ENCODE peak calls at places on chromosome 6, in four cellular contexts. I is CD8-positive, alpha-beta T cell; L is bronchial epithelial cell; X is GM23338. B is an unnamed sample.

GRCh38 chr6:146948790-146949342 is 255.4 kb upstream of the STXBP5 start:
- DNase-seq in I (no peak), X (no peak), L (no peak), B (no peak)

GRCh38 chr6:139370047-139370706 is 4.3 kb downstream of the CITED2 start:
- DNase-seq in I (no peak), X (no peak), L (no peak), B (no peak)

GRCh38 chr6:24357336-24358218 is at the start of gene DCDC2:
- DNase-seq in L (peak), X (peak), I (peak), B (no peak)

GRCh38 chr6:143745160-143746133 is 67.7 kb downstream of the PHACTR2 start:
- DNase-seq in I (no peak), X (peak), L (peak), B (peak)

GRCh38 chr6:163231356-163232014 is 183.0 kb upstream of the QKI start:
- DNase-seq in X (no peak), L (peak), I (no peak), B (peak)

GRCh38 chr6:40587240-40588069 is at the start of gene LRFN2:
- DNase-seq in X (peak), I (peak), L (peak), B (no peak)

GRCh38 chr6:141309295-141309694 is 823.4 kb upstream of the GJE1 start:
- DNase-seq in L (no peak), X (peak), I (peak), B (no peak)

GRCh38 chr6:33123732-33124524 is 48.1 kb downstream of the HLA-DPB1 start:
- DNase-seq in L (peak), I (no peak), X (peak), B (no peak)

GRCh38 chr6:158556113-158556512 is 3.8 kb upstream of the TMEM181 start:
- DNase-seq in X (no peak), I (no peak), L (no peak), B (no peak)

GRCh38 chr6:55875420-55875819 is at the start of gene BMP5:
- DNase-seq in X (peak), I (no peak), L (no peak), B (no peak)

GRCh38 chr6:56356431-56356830 is 109.1 kb upstream of the COL21A1 start:
- DNase-seq in I (no peak), L (peak), X (peak), B (no peak)

DNA sequence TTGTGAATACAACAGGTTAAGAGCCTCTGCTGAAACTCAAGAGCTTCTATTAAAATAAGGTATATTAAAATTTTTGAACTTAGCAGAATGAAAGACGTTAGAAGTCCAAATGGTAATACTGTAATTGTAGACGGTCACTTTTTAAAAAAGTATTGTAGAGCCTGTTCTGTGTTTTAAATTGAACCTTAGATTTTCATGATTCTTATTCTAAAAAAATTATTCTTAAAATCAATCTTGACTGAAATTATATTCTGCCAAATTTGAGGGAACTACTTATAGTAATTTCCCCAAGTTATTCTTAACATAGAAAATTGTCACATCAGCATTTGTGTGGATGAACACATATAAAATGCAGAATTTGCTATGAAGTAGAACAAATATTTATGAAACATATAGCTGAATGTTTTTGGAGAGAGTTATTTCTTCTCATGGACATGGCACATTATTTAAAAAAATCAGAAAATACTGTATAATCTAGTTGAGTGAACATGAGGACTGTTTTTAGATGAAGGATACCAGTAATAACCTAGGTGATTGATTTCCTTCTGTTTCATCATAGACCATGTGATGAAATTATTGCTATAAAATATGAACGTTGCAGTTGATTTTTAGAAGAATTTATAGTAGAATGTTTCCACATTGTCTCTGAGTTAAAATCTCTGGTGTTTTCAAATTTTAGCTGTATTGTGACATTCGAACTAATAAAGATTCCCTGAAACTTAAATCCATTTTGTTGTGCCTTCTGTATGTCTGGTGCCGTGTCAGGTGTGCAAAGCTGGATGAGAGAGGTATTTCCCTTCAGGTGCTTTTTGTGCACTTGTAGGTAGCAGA is 2.8 kb downstream of the TBPL1 start:
- DNase-seq in I (no peak), L (no peak), X (no peak), B (no peak)
- H3K4me3 ChIP-seq in I (no peak), L (no peak), X (peak), B (no peak)

GRCh38 chr6:115838763-115839401 is 221.8 kb downstream of the FRK start:
- DNase-seq in I (no peak), X (peak), L (peak), B (peak)
- TF ChIP-seq CTCF in I (no peak), X (peak), L (peak), B (peak)

GRCh38 chr6:75205776-75206334 is at the start of gene COL12A1:
- DNase-seq in I (no peak), X (peak), L (peak), B (no peak)
- H3K4me3 ChIP-seq in I (peak), X (peak), L (peak), B (peak)

GRCh38 chr6:110527516-110527915 is 51.1 kb upstream of the SLC22A16 start:
- DNase-seq in L (no peak), X (no peak), I (no peak), B (no peak)
- TF ChIP-seq CTCF in L (no peak), X (no peak), I (no peak), B (no peak)

DNA sequence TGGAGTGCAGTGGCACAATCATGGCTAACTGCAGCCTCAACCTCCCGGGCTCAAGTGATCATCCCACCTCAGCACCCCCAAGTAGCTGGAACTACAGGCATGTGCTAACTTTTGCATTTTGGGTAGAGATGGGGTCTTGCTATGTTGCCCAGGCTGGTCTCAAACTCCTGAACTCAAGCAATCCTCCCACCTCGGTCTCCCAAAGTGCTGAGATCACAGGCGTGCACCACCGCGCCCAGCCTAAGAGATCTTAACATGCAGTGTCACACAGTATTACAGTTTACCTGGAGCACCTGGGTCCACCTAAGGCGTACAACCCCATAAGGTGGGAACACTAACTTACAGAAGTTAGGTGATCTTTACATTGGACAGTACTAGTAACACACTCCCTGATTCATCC is 29.5 kb downstream of the TMEM242 start:
- DNase-seq in L (no peak), X (no peak), I (no peak), B (no peak)
- H3K4me3 ChIP-seq in L (no peak), X (no peak), I (no peak), B (no peak)

GRCh38 chr6:39003072-39003471 is 45.5 kb upstream of the GLP1R start:
- DNase-seq in X (peak), L (peak), I (no peak), B (no peak)

GRCh38 chr6:38996676-38997075 is 51.9 kb upstream of the GLP1R start:
- DNase-seq in I (no peak), X (no peak), L (no peak), B (no peak)

DNA sequence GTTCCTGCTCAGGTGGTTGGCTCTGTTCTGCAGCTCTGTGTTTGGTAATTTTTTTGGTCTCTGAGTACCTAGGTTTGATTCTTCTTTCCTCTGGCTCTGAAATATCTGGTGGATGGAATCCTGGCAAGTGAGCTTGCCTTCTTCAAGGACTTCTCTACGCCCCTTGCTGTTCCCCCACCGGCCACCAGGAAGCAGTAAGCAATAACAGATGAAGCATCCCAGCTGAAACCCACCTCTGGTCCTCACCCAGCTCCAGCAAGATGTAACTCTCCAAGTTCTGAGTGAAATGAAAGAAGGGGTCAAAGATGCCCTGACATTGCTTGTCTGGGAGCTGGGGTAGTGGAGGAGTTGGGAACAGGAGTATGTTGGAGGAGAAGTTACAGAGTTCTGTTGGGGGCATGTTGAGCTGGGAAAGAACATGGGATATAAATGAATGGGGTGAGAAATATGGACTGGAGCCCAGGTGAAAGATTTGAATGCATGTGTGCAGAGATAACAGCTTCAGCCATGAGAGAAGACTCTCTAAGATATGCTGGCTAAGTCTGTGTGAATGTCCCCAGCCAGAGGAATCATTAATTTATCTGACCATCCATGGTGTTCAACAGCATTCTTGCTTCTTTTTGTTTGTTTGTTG is 51.3 kb upstream of the GLP1R start:
- DNase-seq in L (peak), I (peak), X (peak), B (no peak)
- TF ChIP-seq CTCF in L (peak), I (peak), X (peak), B (peak)

DNA sequence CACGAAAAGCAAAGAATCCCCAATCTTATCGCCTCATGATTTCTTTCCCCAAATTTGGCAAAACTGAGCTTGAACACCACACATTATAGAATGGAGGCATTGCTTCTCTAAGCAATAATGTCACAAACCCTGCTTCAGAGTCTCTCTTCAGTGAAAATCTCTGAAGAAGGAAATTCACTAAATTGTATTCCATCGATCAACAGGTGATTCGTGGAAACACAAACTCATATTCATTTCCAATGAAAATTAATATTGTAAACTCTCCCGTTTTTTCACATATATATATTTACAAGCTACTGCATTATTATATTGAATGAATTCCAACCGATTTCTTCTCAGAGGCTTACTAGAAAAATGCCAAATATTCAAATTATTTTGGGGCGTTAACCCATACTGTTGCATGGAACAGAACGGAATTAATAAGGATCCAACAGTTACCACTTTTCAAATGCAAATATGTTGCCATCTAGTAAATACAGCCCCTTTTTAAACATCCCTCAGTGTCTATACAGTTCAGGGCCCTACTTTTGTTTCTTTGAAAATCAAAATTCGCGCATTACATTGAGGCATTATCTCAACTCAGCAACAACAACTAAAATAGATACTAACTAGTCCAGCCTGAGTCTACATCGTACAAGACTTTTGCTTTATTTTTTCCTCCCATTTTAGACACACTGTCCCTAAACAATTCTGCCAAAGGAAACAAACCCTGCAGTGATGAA is 1.3 kb downstream of the KIF13A start:
- DNase-seq in L (no peak), X (no peak), I (no peak), B (no peak)
- H3K4me3 ChIP-seq in L (peak), X (peak), I (no peak), B (peak)

DNA sequence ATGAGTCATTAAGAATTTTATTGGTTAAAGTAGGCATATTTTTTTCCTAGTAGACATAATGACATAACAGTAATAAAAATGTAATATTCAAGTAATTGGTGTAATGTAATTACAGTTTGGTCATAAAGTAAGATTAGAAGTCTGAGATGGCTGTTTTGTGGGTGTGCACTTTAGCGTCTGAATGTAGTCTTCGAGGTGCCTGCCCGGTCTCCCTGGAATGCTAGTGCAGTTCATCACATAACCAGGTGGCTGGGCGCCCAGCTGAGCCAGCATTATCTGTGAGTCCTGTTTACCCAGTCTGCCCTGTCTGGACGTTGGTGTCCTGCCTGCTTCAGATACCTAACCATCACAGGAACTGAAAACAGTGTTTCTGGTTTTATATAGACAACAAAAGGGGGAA is 419.1 kb downstream of the CDC5L start:
- DNase-seq in X (no peak), I (no peak), L (no peak), B (peak)
- TF ChIP-seq CTCF in X (no peak), I (no peak), L (no peak), B (no peak)

GRCh38 chr6:46324706-46325105 is 153.9 kb upstream of the ENPP5 start:
- DNase-seq in X (no peak), L (no peak), I (no peak), B (no peak)
- H3K4me3 ChIP-seq in X (no peak), L (no peak), I (no peak), B (no peak)